ENCODE peak calls at places on chromosomes 7 and 10, in eight cellular contexts. K is AG08396; Q is NCI-H1436; B is activated CD8-positive, alpha-beta memory T cell treated with anti-CD3 and anti-CD28 coated beads for 48 hours; I is osteoblast; X is adrenal gland; L is ELR; P is stimulated activated naive CD8-positive, alpha-beta T cell treated with anti-CD3 and anti-CD28 coated beads, Interleukin-15, Interleukin-2, amounts not matched to agents 100 U/mL and 50 U/mL, for 24 hours. H is an unnamed sample.
A peak's percentile ranks its signal among the peaks of the same experiment; 100 is the strongest.

GRCh38 chr7:19690736-19691135 is 18.1 kb downstream of the POLR1F start:
- DNase-seq in K (no peak), Q (no peak), B (no peak), I (peak; percentile 68), X (no peak), L (no peak), P (no peak), H (no peak)

GRCh38 chr10:52119507-52119906 is 194.6 kb upstream of the DKK1 start:
- DNase-seq in K (no peak), Q (no peak), B (no peak), I (no peak), X (no peak), L (no peak), P (no peak), H (no peak)

GRCh38 chr10:95601116-95601719 is 40.0 kb upstream of the SORBS1 start:
- DNase-seq in K (peak; percentile 83), Q (peak; percentile 61), B (no peak), I (peak; percentile 90), X (peak; percentile 88), L (peak; percentile 85), P (peak; percentile 61), H (peak; percentile 60)

GRCh38 chr7:14414274-14414986 is 425.0 kb upstream of the ETV1 start:
- DNase-seq in K (no peak), Q (no peak), B (no peak), I (no peak), X (no peak), L (no peak), P (no peak), H (no peak)

GRCh38 chr10:70462349-70462984 is 16.1 kb upstream of the PALD1 start:
- DNase-seq in K (no peak), Q (no peak), B (no peak), I (peak; percentile 85), X (peak; percentile 94), L (no peak), P (no peak), H (no peak)

GRCh38 chr10:100825946-100826660 is 80.7 kb downstream of the PAX2 start:
- DNase-seq in K (no peak), Q (no peak), B (no peak), I (peak; percentile 86), X (no peak), L (no peak), P (no peak), H (no peak)

GRCh38 chr7:112049555-112049954 is 156.6 kb downstream of the DOCK4 start:
- DNase-seq in K (no peak), Q (no peak), B (no peak), I (no peak), X (no peak), L (no peak), P (no peak), H (no peak)

GRCh38 chr7:79420464-79420863 is 33.0 kb downstream of the MAGI2 start:
- DNase-seq in K (peak; percentile 43), Q (no peak), B (no peak), I (peak; percentile 84), X (no peak), L (peak; percentile 85), P (no peak), H (peak; percentile 65)

GRCh38 chr7:98949336-98950044 is 71.2 kb downstream of the TRRAP start:
- DNase-seq in K (no peak), Q (no peak), B (no peak), I (peak; percentile 23), X (no peak), L (no peak), P (no peak), H (no peak)

GRCh38 chr10:68471063-68471585 is 649 bp downstream of the DNA2 start:
- DNase-seq in K (no peak), Q (no peak), B (no peak), I (peak; percentile 62), X (no peak), L (peak; percentile 26), P (no peak), H (no peak)

GRCh38 chr10:86439544-86439943 is 72.9 kb upstream of the GRID1 start:
- DNase-seq in K (peak; percentile 30), Q (no peak), B (no peak), I (no peak), X (peak; percentile 87), L (peak; percentile 57), P (no peak), H (no peak)

GRCh38 chr10:26112532-26112931 is 104.0 kb upstream of the GAD2 start:
- DNase-seq in K (no peak), Q (no peak), B (no peak), I (no peak), X (no peak), L (peak; percentile 17), P (no peak), H (no peak)

GRCh38 chr7:42502022-42502421 is 265.0 kb upstream of the GLI3 start:
- DNase-seq in K (no peak), Q (no peak), B (no peak), I (no peak), X (no peak), L (peak; percentile 80), P (no peak), H (no peak)

GRCh38 chr10:66927271-66927950 is 1.6 kb downstream of the LRRTM3 start:
- DNase-seq in K (no peak), Q (no peak), B (no peak), I (no peak), X (no peak), L (no peak), P (no peak), H (no peak)

GRCh38 chr7:13702261-13702660 is 287.2 kb downstream of the ETV1 start:
- DNase-seq in K (no peak), Q (no peak), B (no peak), I (no peak), X (no peak), L (no peak), P (no peak), H (no peak)

GRCh38 chr7:98911936-98912335 is 33.6 kb downstream of the TRRAP start:
- DNase-seq in K (no peak), Q (no peak), B (no peak), I (no peak), X (no peak), L (no peak), P (no peak), H (no peak)

GRCh38 chr7:51158742-51159441 is 157.7 kb downstream of the COBL start:
- DNase-seq in K (no peak), Q (no peak), B (no peak), I (no peak), X (no peak), L (no peak), P (no peak), H (no peak)

H was measured in SJSA1.